ENCODE peak calls at places on chromosomes 11 and 22, in five cellular contexts. O is SK-N-SH, U is spleen, R is K562, C is transverse colon. K is an unnamed sample.

GRCh38 chr11:9462172-9462799 is 1.5 kb downstream of the ZNF143 start:
- DNase-seq in R (no peak), O (no peak), C (no peak), U (peak; percentile 54), K (no peak)

GRCh38 chr11:17208257-17208999 is 642 bp upstream of the PIK3C2A start:
- DNase-seq in U (no peak), O (peak; percentile 73), C (peak; percentile 62), R (peak; percentile 70), K (peak; percentile 55)

GRCh38 chr22:29716814-29717213 is 3.0 kb upstream of the CABP7 start:
- DNase-seq in R (peak; percentile 57), O (no peak), U (no peak), C (peak; percentile 53), K (no peak)

GRCh38 chr22:37126882-37127281 is 17.4 kb upstream of the TMPRSS6 start:
- DNase-seq in O (peak; percentile 58), R (peak; percentile 16), U (no peak), C (no peak), K (no peak)

GRCh38 chr11:122085712-122086111 is 30.3 kb downstream of the BLID start:
- DNase-seq in O (no peak), C (no peak), R (no peak), U (no peak), K (no peak)

GRCh38 chr11:34682822-34683221 is 61.9 kb downstream of the EHF start:
- DNase-seq in C (no peak), U (no peak), O (no peak), R (no peak), K (no peak)

GRCh38 chr11:531826-532511 is 3.4 kb downstream of the HRAS start:
- DNase-seq in U (no peak), C (no peak), O (no peak), R (no peak), K (no peak)

GRCh38 chr11:124113890-124114289 is 1.4 kb upstream of the VWA5A start:
- DNase-seq in O (no peak), R (no peak), C (peak; percentile 63), U (no peak), K (no peak)

GRCh38 chr11:41659990-41660389 is 200.5 kb upstream of the LRRC4C start:
- DNase-seq in R (no peak), O (no peak), U (no peak), C (no peak), K (no peak)

GRCh38 chr11:67014343-67014742 is 8.6 kb upstream of the SYT12 start:
- DNase-seq in U (no peak), R (no peak), O (no peak), C (no peak), K (no peak)

GRCh38 chr11:67119577-67120391 is 721 bp downstream of the KDM2A start:
- DNase-seq in R (peak; percentile 63), C (peak; percentile 32), U (peak; percentile 84), O (peak; percentile 79), K (no peak)

GRCh38 chr22:22226448-22227187 is 18.0 kb upstream of the VPREB1 start:
- DNase-seq in O (no peak), R (no peak), U (no peak), C (no peak), K (no peak)

GRCh38 chr11:45473491-45473890 is 187.3 kb upstream of the SYT13 start:
- DNase-seq in O (no peak), R (no peak), C (no peak), U (peak; percentile 18), K (peak; percentile 6)

GRCh38 chr11:19777032-19777341 is 64.3 kb downstream of the NAV2 start:
- DNase-seq in U (no peak), C (peak; percentile 40), R (peak; percentile 12), O (peak; percentile 39), K (no peak)

GRCh38 chr22:19806213-19807160 is 45.9 kb downstream of the TBX1 start:
- DNase-seq in U (peak; percentile 70), R (peak; percentile 97), C (peak; percentile 92), O (peak; percentile 30), K (peak; percentile 90)

GRCh38 chr11:116199182-116199581 is 573.6 kb downstream of the BUD13 start:
- DNase-seq in O (peak; percentile 87), C (no peak), R (no peak), U (no peak), K (no peak)

GRCh38 chr11:70270877-70271634 is 566 bp downstream of the PPFIA1 start:
- DNase-seq in O (peak; percentile 85), R (peak; percentile 62), U (peak; percentile 93), C (peak; percentile 50), K (no peak)

GRCh38 chr22:39938509-39938908 is 21.7 kb upstream of the TMA7B start:
- DNase-seq in C (no peak), U (no peak), O (no peak), R (no peak), K (no peak)

GRCh38 chr22:43424201-43424600 is 12.4 kb downstream of the MPPED1 start:
- DNase-seq in U (no peak), O (no peak), C (no peak), R (no peak), K (no peak)

GRCh38 chr22:37230673-37231405 is 13.2 kb downstream of the RAC2 start:
- DNase-seq in O (no peak), U (peak; percentile 71), R (no peak), C (peak; percentile 47), K (no peak)

GRCh38 chr11:3807856-3808845 is at the start of gene PGAP2:
- DNase-seq in R (peak; percentile 85), U (peak; percentile 93), O (peak; percentile 90), C (peak; percentile 77), K (peak; percentile 71)
- TF ChIP-seq CTCF in R (peak; percentile 92), U (peak; percentile 74), O (peak; percentile 74), C (peak; percentile 69), K (peak; percentile 56)

GRCh38 chr11:73236205-73236765 is 18.2 kb downstream of the P2RY2 start:
- DNase-seq in R (no peak), O (no peak), C (no peak), U (peak; percentile 9), K (no peak)

GRCh38 chr11:73239571-73240189 is 21.6 kb downstream of the P2RY2 start:
- DNase-seq in C (no peak), R (no peak), O (no peak), U (peak; percentile 56), K (no peak)

GRCh38 chr11:73236879-73237278 is 18.8 kb downstream of the P2RY2 start:
- DNase-seq in U (peak; percentile 78), O (peak; percentile 63), R (peak; percentile 61), C (peak; percentile 62), K (no peak)

GRCh38 chr11:73239111-73239521 is 21.0 kb downstream of the P2RY2 start:
- DNase-seq in R (no peak), U (peak; percentile 51), C (no peak), O (no peak), K (no peak)

DNA sequence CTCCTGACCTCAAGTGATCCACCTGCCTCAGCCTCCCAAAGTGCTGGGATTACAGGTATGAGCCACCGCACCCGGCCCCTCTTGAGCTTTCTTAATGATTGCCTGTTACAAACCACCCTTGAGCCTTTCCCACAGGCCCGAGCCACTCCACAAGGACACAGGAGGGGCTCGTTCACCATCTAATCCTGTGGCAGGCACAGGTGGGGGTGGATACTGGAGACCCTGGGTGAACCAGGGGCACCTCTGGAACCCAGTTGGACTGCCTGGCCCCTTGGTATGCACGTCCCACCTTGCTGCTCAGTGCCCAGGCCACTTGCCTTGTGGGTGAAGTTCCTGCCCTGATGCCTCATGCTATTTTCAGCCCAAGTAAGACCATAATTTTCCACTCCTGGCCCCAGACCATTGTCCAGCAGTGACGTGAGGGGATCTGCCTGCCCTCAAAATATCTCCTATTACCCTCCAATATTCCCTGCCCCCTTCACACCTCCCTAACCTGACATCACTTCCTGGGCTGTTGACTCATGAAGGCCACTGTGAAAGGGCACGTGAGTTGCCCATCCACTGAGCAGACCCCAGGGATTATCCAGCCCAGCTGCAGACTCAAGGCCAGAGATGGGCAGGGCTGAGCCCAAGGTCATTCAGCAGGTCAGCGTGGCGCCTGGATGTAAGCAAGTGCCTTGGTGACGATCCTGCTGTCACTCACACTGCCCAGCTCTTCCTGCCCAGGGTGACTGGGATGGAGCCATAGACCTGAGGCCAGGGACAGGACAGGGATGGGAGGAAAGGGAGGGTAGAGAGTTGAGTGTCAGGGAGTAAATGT is 19.6 kb downstream of the P2RY2 start:
- DNase-seq in O (no peak), C (no peak), U (peak; percentile 71), R (no peak), K (no peak)
- TF ChIP-seq POLR2AphosphoS5 in O (no peak), C (no peak), U (peak; percentile 70), R (no peak), K (peak; percentile 42)

DNA sequence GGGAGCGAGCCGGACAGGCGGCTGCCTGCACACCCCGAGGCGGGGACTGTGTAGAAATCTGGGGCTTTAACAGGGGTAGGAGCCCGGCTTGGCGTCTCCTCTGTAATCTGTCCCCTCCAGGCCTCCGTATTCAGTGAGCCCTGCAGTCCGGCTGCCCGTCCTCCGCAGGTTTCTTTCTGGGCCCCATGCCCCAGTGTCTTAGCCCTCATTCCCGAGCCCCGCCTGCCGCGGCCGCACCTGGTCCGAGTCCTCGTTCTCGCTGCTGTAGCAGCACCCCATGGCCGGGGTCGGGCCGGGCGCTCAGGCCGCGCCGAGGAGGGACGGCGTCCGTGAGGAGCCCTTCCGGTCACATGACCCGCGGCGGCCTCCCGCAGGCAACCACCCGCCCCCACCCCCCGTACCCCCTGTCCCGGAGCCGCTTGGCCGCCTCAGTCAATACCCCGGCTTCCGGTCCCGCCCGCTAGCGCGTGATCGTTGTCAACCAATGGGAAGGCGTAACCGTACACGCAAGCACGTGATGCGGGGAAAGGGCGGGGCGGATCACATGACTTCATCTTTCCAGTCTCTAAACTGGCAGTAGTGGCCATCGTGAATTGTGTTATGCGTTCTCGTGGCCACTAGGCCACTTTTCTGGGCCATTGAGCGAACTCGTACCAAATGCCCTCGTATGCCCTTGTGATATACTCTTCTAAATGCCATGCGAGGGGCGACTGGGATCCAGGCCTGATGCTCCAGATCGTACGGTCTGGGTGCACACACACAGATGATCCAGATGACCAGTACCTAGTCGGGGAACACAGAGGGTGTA is at the start of gene LAMTOR1:
- DNase-seq in U (peak; percentile 98), R (peak; percentile 97), O (peak; percentile 98), C (peak; percentile 100), K (peak; percentile 100)
- TF ChIP-seq CTCF in U (peak; percentile 68), R (peak; percentile 71), O (peak; percentile 50), C (peak; percentile 39), K (peak; percentile 53)

GRCh38 chr22:26483439-26484359 is at the start of the genes HPS4 and SRRD:
- DNase-seq in R (peak; percentile 88), U (peak; percentile 98), O (peak; percentile 97), C (peak; percentile 93), K (peak; percentile 86)
- TF ChIP-seq POLR2AphosphoS5 in R (no peak), U (peak; percentile 99), O (peak; percentile 77), C (peak; percentile 96), K (peak; percentile 91)

GRCh38 chr11:36509694-36510566 is at the start of gene TRAF6:
- DNase-seq in O (peak; percentile 95), R (peak; percentile 85), C (peak; percentile 91), U (peak; percentile 99), K (peak; percentile 75)
- TF ChIP-seq CTCF in O (peak; percentile 88), R (peak; percentile 86), C (peak; percentile 95), U (peak; percentile 97), K (peak; percentile 82)